ENCODE peak calls at places on chromosomes 2 and 18, in five cellular contexts. L is left ventricle myocardium inferior, Y is GM23338, Z is mucosa of descending colon, H is AG04449. I is an unnamed sample.

GRCh38 chr2:189134485-189134884 is 45.1 kb downstream of the COL5A2 start:
- DNase-seq in L (no peak), Y (no peak), Z (no peak), H (no peak), I (no peak)

GRCh38 chr18:13217466-13217961 is 1.0 kb upstream of the LDLRAD4 start:
- DNase-seq in L (peak), Y (peak), Z (peak), H (no peak), I (no peak)

GRCh38 chr2:177622516-177622915 is 229.9 kb downstream of the AGPS start:
- DNase-seq in L (no peak), Y (peak), Z (no peak), H (no peak), I (no peak)

GRCh38 chr2:122136071-122136470 is 380.6 kb downstream of the TSN start:
- DNase-seq in L (no peak), Y (peak), Z (no peak), H (no peak), I (no peak)

GRCh38 chr2:190379249-190379964 is 28.7 kb upstream of the MFSD6 start:
- DNase-seq in L (no peak), Y (no peak), Z (no peak), H (no peak), I (no peak)

GRCh38 chr2:111032721-111033532 is 87.8 kb upstream of the BCL2L11 start:
- DNase-seq in L (no peak), Y (no peak), Z (peak), H (no peak), I (no peak)

GRCh38 chr2:9650119-9650821 is 19.5 kb upstream of the YWHAQ start:
- DNase-seq in L (no peak), Y (no peak), Z (no peak), H (no peak), I (no peak)

GRCh38 chr2:176931588-176932563 is 280.7 kb upstream of the HNRNPA3 start:
- DNase-seq in L (no peak), Y (no peak), Z (no peak), H (no peak), I (peak)

GRCh38 chr18:24176727-24177416 is 38.0 kb downstream of the CABYR start:
- DNase-seq in L (peak), Y (peak), Z (peak), H (no peak), I (no peak)

GRCh38 chr2:27977623-27978312 is 87.2 kb downstream of the BABAM2 start:
- DNase-seq in L (no peak), Y (no peak), Z (no peak), H (peak), I (peak)

GRCh38 chr2:212147921-212148513 is 390.6 kb downstream of the ERBB4 start:
- DNase-seq in L (no peak), Y (peak), Z (no peak), H (no peak), I (no peak)

GRCh38 chr2:241842067-241842415 is 16.7 kb downstream of the PDCD1 start:
- DNase-seq in L (no peak), Y (no peak), Z (no peak), H (no peak), I (no peak)

GRCh38 chr18:31274915-31275314 is 43.0 kb upstream of the DSG1 start:
- DNase-seq in L (peak), Y (no peak), Z (peak), H (no peak), I (no peak)

GRCh38 chr2:230664128-230664527 is 48.5 kb upstream of the CAB39 start:
- DNase-seq in L (peak), Y (no peak), Z (no peak), H (no peak), I (no peak)

GRCh38 chr2:67209107-67209506 is 188.0 kb upstream of the ETAA1 start:
- DNase-seq in L (no peak), Y (no peak), Z (no peak), H (no peak), I (no peak)

GRCh38 chr2:208359632-208359986 is 47.0 kb upstream of the PTH2R start:
- DNase-seq in L (no peak), Y (peak), Z (no peak), H (no peak), I (no peak)

GRCh38 chr2:177746358-177746757 is 326.2 kb downstream of the PDE11A start:
- DNase-seq in L (no peak), Y (no peak), Z (no peak), H (no peak), I (no peak)

GRCh38 chr2:102703748-102704147 is 58.1 kb upstream of the TMEM182 start:
- DNase-seq in L (no peak), Y (peak), Z (no peak), H (no peak), I (no peak)

GRCh38 chr18:55780591-55781071 is 192.6 kb upstream of the TCF4 start:
- DNase-seq in L (no peak), Y (no peak), Z (no peak), H (no peak), I (no peak)

GRCh38 chr2:26034597-26035067 is 748 bp downstream of the RAB10 start:
- DNase-seq in L (no peak), Y (peak), Z (no peak), H (no peak), I (no peak)

GRCh38 chr2:40554665-40555294 is 102.9 kb upstream of the SLC8A1 start:
- DNase-seq in L (peak), Y (peak), Z (peak), H (no peak), I (no peak)

GRCh38 chr2:100992262-100992661 is 9.8 kb upstream of the RPL31 start:
- DNase-seq in L (no peak), Y (no peak), Z (no peak), H (no peak), I (no peak)

GRCh38 chr2:86003967-86004366 is 101.7 kb downstream of the POLR1A start:
- DNase-seq in L (no peak), Y (no peak), Z (no peak), H (no peak), I (no peak)

GRCh38 chr2:157327200-157327599 is 1.6 kb upstream of the ERMN start:
- DNase-seq in L (no peak), Y (no peak), Z (no peak), H (no peak), I (no peak)

GRCh38 chr2:7057865-7058400 is 140.7 kb downstream of the RNF144A start:
- DNase-seq in L (no peak), Y (no peak), Z (no peak), H (no peak), I (no peak)

GRCh38 chr2:126674075-126674744 is 18.3 kb downstream of the GYPC start:
- DNase-seq in L (no peak), Y (no peak), Z (no peak), H (no peak), I (no peak)

GRCh38 chr2:63003349-63003748 is 47.3 kb upstream of the OTX1 start:
- DNase-seq in L (no peak), Y (no peak), Z (no peak), H (no peak), I (no peak)

GRCh38 chr2:58633576-58634365 is 392.6 kb upstream of the FANCL start:
- DNase-seq in L (no peak), Y (no peak), Z (no peak), H (no peak), I (no peak)

GRCh38 chr2:218265626-218266025 is 4.3 kb downstream of the AAMP start:
- DNase-seq in L (no peak), Y (no peak), Z (no peak), H (no peak), I (no peak)

GRCh38 chr18:3450358-3451107 is 561 bp downstream of the TGIF1 start:
- DNase-seq in L (peak), Y (no peak), Z (peak), H (no peak), I (no peak)

GRCh38 chr2:42878581-42878980 is 86.2 kb upstream of the HAAO start:
- DNase-seq in L (no peak), Y (no peak), Z (no peak), H (no peak), I (no peak)

GRCh38 chr2:61770746-61771145 is 83.1 kb downstream of the FAM161A start:
- DNase-seq in L (no peak), Y (no peak), Z (no peak), H (no peak), I (no peak)

GRCh38 chr18:63887424-63887823 is at the start of gene SERPINB2:
- DNase-seq in L (no peak), Y (no peak), Z (no peak), H (no peak), I (no peak)

GRCh38 chr2:215619022-215619958 is 183.4 kb upstream of the FN1 start:
- DNase-seq in L (no peak), Y (peak), Z (no peak), H (no peak), I (no peak)

GRCh38 chr2:97663626-97663961 is 250 bp downstream of the ACTR1B start:
- DNase-seq in L (no peak), Y (no peak), Z (no peak), H (no peak), I (no peak)

GRCh38 chr2:144529841-144530240 is 9.9 kb upstream of the ZEB2 start:
- DNase-seq in L (no peak), Y (no peak), Z (no peak), H (no peak), I (no peak)

GRCh38 chr2:74499940-74500577 is 656 bp upstream of the LBX2 start:
- DNase-seq in L (no peak), Y (peak), Z (no peak), H (no peak), I (no peak)

GRCh38 chr2:154402138-154402714 is 296.3 kb upstream of the KCNJ3 start:
- DNase-seq in L (no peak), Y (peak), Z (no peak), H (no peak), I (no peak)
- TF ChIP-seq CTCF in L (peak), Y (peak), Z (no peak), H (no peak), I (peak)

GRCh38 chr2:38215993-38216392 is 140.0 kb upstream of the CYP1B1 start:
- DNase-seq in L (no peak), Y (no peak), Z (no peak), H (no peak), I (no peak)
- H3K4me3 ChIP-seq in L (no peak), Y (no peak), Z (no peak), H (no peak), I (no peak)

GRCh38 chr2:236568068-236568921 is 1.3 kb upstream of the ACKR3 start:
- DNase-seq in L (peak), Y (peak), Z (peak), H (no peak), I (no peak)

GRCh38 chr2:236570081-236570979 is 705 bp downstream of the ACKR3 start:
- DNase-seq in L (no peak), Y (no peak), Z (no peak), H (no peak), I (no peak)

GRCh38 chr2:236571161-236571560 is 1.5 kb downstream of the ACKR3 start:
- DNase-seq in L (no peak), Y (no peak), Z (no peak), H (no peak), I (no peak)

GRCh38 chr2:236568922-236569592 is 568 bp upstream of the ACKR3 start:
- DNase-seq in L (no peak), Y (no peak), Z (no peak), H (no peak), I (no peak)

GRCh38 chr2:236569593-236569973 is at the start of gene ACKR3:
- DNase-seq in L (peak), Y (peak), Z (peak), H (peak), I (peak)
- TF ChIP-seq CTCF in L (peak), Y (peak), Z (no peak), H (peak), I (peak)

DNA sequence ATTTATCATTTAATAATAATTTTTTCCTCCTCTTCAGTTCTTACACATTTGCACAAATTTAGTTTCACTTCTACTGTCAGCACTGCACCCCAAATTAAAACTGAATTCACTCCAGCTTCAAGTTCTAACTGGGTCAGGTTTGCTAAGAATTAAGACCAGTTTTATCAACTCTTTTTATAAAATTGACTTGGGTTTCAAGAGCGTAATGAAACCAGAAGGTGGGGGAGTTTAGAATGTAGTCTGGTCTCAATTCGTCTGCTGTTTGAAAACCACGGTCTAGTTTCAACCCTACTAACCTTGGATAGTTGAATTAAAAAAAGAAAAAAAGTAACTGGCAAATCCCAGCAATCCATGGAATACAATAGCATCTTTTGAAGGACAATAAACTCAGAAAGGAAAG is 14.3 kb upstream of the CTLA4 start:
- DNase-seq in L (no peak), Y (no peak), Z (no peak), H (no peak), I (no peak)
- H3K4me3 ChIP-seq in L (no peak), Y (no peak), Z (no peak), H (no peak), I (no peak)

DNA sequence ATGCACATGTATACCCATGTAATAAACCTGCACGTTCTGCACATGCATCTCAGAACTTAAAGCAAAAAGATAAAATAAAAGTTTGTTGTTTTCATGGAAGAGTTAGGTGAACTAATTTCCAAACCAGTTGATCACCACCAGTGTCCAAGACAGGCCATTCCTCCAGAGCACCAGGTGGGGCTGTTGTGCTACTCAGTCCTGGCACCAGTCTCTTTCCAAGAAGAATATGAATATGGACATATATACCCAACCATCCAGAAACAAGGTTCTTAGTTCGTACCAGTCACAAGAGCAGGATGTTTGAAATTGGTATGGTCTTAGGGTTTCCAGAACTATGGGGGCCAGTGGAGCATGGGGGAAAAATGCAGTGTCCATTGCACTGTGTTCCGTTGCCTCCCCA is 17.2 kb upstream of the TNP1 start:
- DNase-seq in L (no peak), Y (no peak), Z (no peak), H (no peak), I (no peak)
- TF ChIP-seq CTCF in L (no peak), Y (peak), Z (no peak), H (peak), I (peak)

DNA sequence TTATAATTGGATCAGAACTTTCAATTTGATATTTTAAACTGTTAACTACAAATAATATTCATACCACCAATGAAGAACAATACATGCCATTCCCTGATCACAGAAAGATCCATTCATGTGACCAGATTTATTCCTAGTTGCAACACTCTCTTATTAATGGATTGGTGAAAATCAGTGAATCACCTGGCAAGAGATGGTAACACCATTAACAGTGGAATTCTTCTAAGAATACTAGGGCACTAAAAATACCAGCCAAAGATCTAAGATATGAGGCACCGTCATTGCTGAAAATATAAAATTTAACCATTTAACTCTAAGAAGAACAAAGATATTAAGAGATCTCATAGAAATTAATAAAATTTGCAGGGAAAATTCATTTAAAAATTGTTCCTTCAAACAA is 58.1 kb downstream of the MAP4K3 start:
- DNase-seq in L (no peak), Y (no peak), Z (no peak), H (no peak), I (no peak)
- H3K4me3 ChIP-seq in L (peak), Y (no peak), Z (no peak), H (no peak), I (no peak)